ENCODE peak calls at places on chromosomes 3 and 15, in eight cellular contexts. One of them, this sample, is unnamed.

GRCh38 chr3:170037463-170038433 is at the start of gene GPR160:
- DNase-seq in dorsolateral prefrontal cortex: no peak
- DNase-seq in fibroblast of mammary gland: peak; percentile 45
- DNase-seq in H7: peak; percentile 92
- DNase-seq in fibroblast of lung: peak; percentile 14
- DNase-seq in Peyer's patch: peak; percentile 96
- DNase-seq in IMR-90: peak; percentile 15
- DNase-seq in WERI-Rb-1: peak; percentile 86
- DNase-seq in this sample: peak; percentile 74

GRCh38 chr15:64274541-64274940 is 81.4 kb downstream of the CSNK1G1 start:
- DNase-seq in dorsolateral prefrontal cortex: no peak
- DNase-seq in fibroblast of mammary gland: no peak
- DNase-seq in H7: no peak
- DNase-seq in fibroblast of lung: no peak
- DNase-seq in Peyer's patch: no peak
- DNase-seq in IMR-90: no peak
- DNase-seq in WERI-Rb-1: no peak
- DNase-seq in this sample: no peak

GRCh38 chr3:132210476-132211346 is 106.5 kb upstream of the ACP3 start:
- DNase-seq in dorsolateral prefrontal cortex: no peak
- DNase-seq in fibroblast of mammary gland: no peak
- DNase-seq in H7: no peak
- DNase-seq in fibroblast of lung: no peak
- DNase-seq in Peyer's patch: peak; percentile 63
- DNase-seq in IMR-90: no peak
- DNase-seq in WERI-Rb-1: peak; percentile 69
- DNase-seq in this sample: no peak

GRCh38 chr15:38074029-38074428 is 139.6 kb downstream of the TMCO5A start:
- DNase-seq in dorsolateral prefrontal cortex: no peak
- DNase-seq in fibroblast of mammary gland: peak; percentile 25
- DNase-seq in H7: no peak
- DNase-seq in fibroblast of lung: peak; percentile 46
- DNase-seq in Peyer's patch: no peak
- DNase-seq in IMR-90: no peak
- DNase-seq in WERI-Rb-1: no peak
- DNase-seq in this sample: no peak

GRCh38 chr3:31634485-31634884 is 101.8 kb downstream of the STT3B start:
- DNase-seq in dorsolateral prefrontal cortex: no peak
- DNase-seq in fibroblast of mammary gland: peak; percentile 49
- DNase-seq in H7: no peak
- DNase-seq in fibroblast of lung: peak; percentile 61
- DNase-seq in Peyer's patch: no peak
- DNase-seq in IMR-90: peak; percentile 70
- DNase-seq in WERI-Rb-1: no peak
- DNase-seq in this sample: peak; percentile 23

GRCh38 chr3:176505878-176506621 is 691.2 kb downstream of the TBL1XR1 start:
- DNase-seq in dorsolateral prefrontal cortex: no peak
- DNase-seq in fibroblast of mammary gland: no peak
- DNase-seq in H7: peak; percentile 38
- DNase-seq in fibroblast of lung: no peak
- DNase-seq in Peyer's patch: no peak
- DNase-seq in IMR-90: no peak
- DNase-seq in WERI-Rb-1: no peak
- DNase-seq in this sample: no peak

GRCh38 chr15:22888120-22888859 is 49.8 kb downstream of the NIPA2 start:
- DNase-seq in dorsolateral prefrontal cortex: peak; percentile 69
- DNase-seq in fibroblast of mammary gland: peak; percentile 98
- DNase-seq in H7: no peak
- DNase-seq in fibroblast of lung: peak; percentile 99
- DNase-seq in Peyer's patch: no peak
- DNase-seq in IMR-90: peak; percentile 99
- DNase-seq in WERI-Rb-1: no peak
- DNase-seq in this sample: peak; percentile 82

GRCh38 chr3:59753805-59754204 is 704.0 kb upstream of the CFAP20DC start:
- DNase-seq in dorsolateral prefrontal cortex: no peak
- DNase-seq in fibroblast of mammary gland: no peak
- DNase-seq in H7: no peak
- DNase-seq in fibroblast of lung: no peak
- DNase-seq in Peyer's patch: no peak
- DNase-seq in IMR-90: no peak
- DNase-seq in WERI-Rb-1: no peak
- DNase-seq in this sample: no peak

GRCh38 chr3:49007771-49008528 is 759 bp downstream of the WDR6 start:
- DNase-seq in dorsolateral prefrontal cortex: peak; percentile 68
- DNase-seq in fibroblast of mammary gland: peak; percentile 81
- DNase-seq in H7: peak; percentile 99
- DNase-seq in fibroblast of lung: peak; percentile 80
- DNase-seq in Peyer's patch: peak; percentile 95
- DNase-seq in IMR-90: peak; percentile 71
- DNase-seq in WERI-Rb-1: peak; percentile 92
- DNase-seq in this sample: peak; percentile 82

GRCh38 chr3:142596726-142597088 is 514 bp downstream of the PLS1 start:
- DNase-seq in dorsolateral prefrontal cortex: no peak
- DNase-seq in fibroblast of mammary gland: peak; percentile 5
- DNase-seq in H7: peak; percentile 33
- DNase-seq in fibroblast of lung: no peak
- DNase-seq in Peyer's patch: no peak
- DNase-seq in IMR-90: no peak
- DNase-seq in WERI-Rb-1: no peak
- DNase-seq in this sample: no peak

GRCh38 chr15:23420806-23421575 is 26.1 kb downstream of the GOLGA6L2 start:
- DNase-seq in dorsolateral prefrontal cortex: no peak
- DNase-seq in fibroblast of mammary gland: peak; percentile 34
- DNase-seq in H7: no peak
- DNase-seq in fibroblast of lung: no peak
- DNase-seq in Peyer's patch: no peak
- DNase-seq in IMR-90: no peak
- DNase-seq in WERI-Rb-1: no peak
- DNase-seq in this sample: no peak

GRCh38 chr3:177037241-177037640 is 160.0 kb downstream of the TBL1XR1 start:
- DNase-seq in dorsolateral prefrontal cortex: no peak
- DNase-seq in fibroblast of mammary gland: peak; percentile 40
- DNase-seq in H7: no peak
- DNase-seq in fibroblast of lung: peak; percentile 49
- DNase-seq in Peyer's patch: no peak
- DNase-seq in IMR-90: peak; percentile 17
- DNase-seq in WERI-Rb-1: no peak
- DNase-seq in this sample: no peak

GRCh38 chr3:136787226-136787793 is 31.6 kb upstream of the SLC35G2 start:
- DNase-seq in dorsolateral prefrontal cortex: no peak
- DNase-seq in fibroblast of mammary gland: peak; percentile 34
- DNase-seq in H7: no peak
- DNase-seq in fibroblast of lung: peak; percentile 48
- DNase-seq in Peyer's patch: no peak
- DNase-seq in IMR-90: peak; percentile 45
- DNase-seq in WERI-Rb-1: peak; percentile 14
- DNase-seq in this sample: peak; percentile 34

GRCh38 chr3:18501679-18502343 is 76.7 kb upstream of the SATB1 start:
- DNase-seq in dorsolateral prefrontal cortex: no peak
- DNase-seq in fibroblast of mammary gland: no peak
- DNase-seq in H7: no peak
- DNase-seq in fibroblast of lung: no peak
- DNase-seq in Peyer's patch: no peak
- DNase-seq in IMR-90: no peak
- DNase-seq in WERI-Rb-1: no peak
- DNase-seq in this sample: no peak

GRCh38 chr3:136632625-136633081 is 119.5 kb downstream of the STAG1 start:
- DNase-seq in dorsolateral prefrontal cortex: no peak
- DNase-seq in fibroblast of mammary gland: peak; percentile 21
- DNase-seq in H7: no peak
- DNase-seq in fibroblast of lung: peak; percentile 32
- DNase-seq in Peyer's patch: no peak
- DNase-seq in IMR-90: peak; percentile 22
- DNase-seq in WERI-Rb-1: no peak
- DNase-seq in this sample: peak; percentile 61

GRCh38 chr3:87197531-87197930 is 29.6 kb upstream of the CHMP2B start:
- DNase-seq in dorsolateral prefrontal cortex: no peak
- DNase-seq in fibroblast of mammary gland: no peak
- DNase-seq in H7: no peak
- DNase-seq in fibroblast of lung: no peak
- DNase-seq in Peyer's patch: no peak
- DNase-seq in IMR-90: no peak
- DNase-seq in WERI-Rb-1: no peak
- DNase-seq in this sample: no peak

GRCh38 chr3:190701096-190701532 is 161.4 kb downstream of the GMNC start:
- DNase-seq in dorsolateral prefrontal cortex: no peak
- DNase-seq in fibroblast of mammary gland: peak; percentile 64
- DNase-seq in H7: no peak
- DNase-seq in fibroblast of lung: peak; percentile 43
- DNase-seq in Peyer's patch: no peak
- DNase-seq in IMR-90: peak; percentile 44
- DNase-seq in WERI-Rb-1: peak; percentile 28
- DNase-seq in this sample: peak; percentile 41

GRCh38 chr3:103169289-103169688 is 734.5 kb downstream of the ZPLD1 start:
- DNase-seq in dorsolateral prefrontal cortex: no peak
- DNase-seq in fibroblast of mammary gland: no peak
- DNase-seq in H7: no peak
- DNase-seq in fibroblast of lung: peak; percentile 35
- DNase-seq in Peyer's patch: no peak
- DNase-seq in IMR-90: no peak
- DNase-seq in WERI-Rb-1: no peak
- DNase-seq in this sample: no peak

GRCh38 chr3:11566916-11567315 is 76.8 kb downstream of the VGLL4 start:
- DNase-seq in dorsolateral prefrontal cortex: no peak
- DNase-seq in fibroblast of mammary gland: no peak
- DNase-seq in H7: peak; percentile 90
- DNase-seq in fibroblast of lung: no peak
- DNase-seq in Peyer's patch: no peak
- DNase-seq in IMR-90: no peak
- DNase-seq in WERI-Rb-1: peak; percentile 58
- DNase-seq in this sample: no peak

DNA sequence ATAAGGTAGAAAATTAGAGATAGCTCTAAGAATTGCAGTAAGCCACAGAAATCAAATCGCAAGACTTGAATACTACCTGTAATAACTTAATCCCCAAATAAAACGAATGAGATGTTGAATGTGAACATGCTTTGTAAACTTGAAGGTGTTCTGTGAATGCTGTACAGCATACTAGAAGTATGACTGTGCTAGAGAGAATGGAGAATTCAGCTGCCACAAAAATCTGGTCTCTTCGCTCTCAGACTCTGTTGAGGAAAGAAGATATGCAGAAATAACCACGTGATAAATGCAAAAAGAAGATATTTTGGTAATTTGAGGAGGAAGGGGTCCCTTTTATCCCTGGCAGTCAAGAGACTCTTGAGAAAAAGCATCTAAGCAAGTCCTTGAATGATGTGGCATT is 37.3 kb downstream of the ZBTB38 start:
- DNase-seq in dorsolateral prefrontal cortex: no peak
- DNase-seq in fibroblast of mammary gland: no peak
- DNase-seq in H7: no peak
- DNase-seq in fibroblast of lung: peak; percentile 88
- DNase-seq in Peyer's patch: no peak
- DNase-seq in IMR-90: peak; percentile 73
- DNase-seq in WERI-Rb-1: no peak
- DNase-seq in this sample: no peak
- H3K4me3 ChIP-seq in dorsolateral prefrontal cortex: no peak overlapping the region
- H3K4me3 ChIP-seq in fibroblast of mammary gland: peak overlapping the region; percentile 25
- H3K4me3 ChIP-seq in H7: no peak overlapping the region
- H3K4me3 ChIP-seq in fibroblast of lung: no peak overlapping the region
- H3K4me3 ChIP-seq in Peyer's patch: no peak overlapping the region
- H3K4me3 ChIP-seq in IMR-90: no peak overlapping the region
- H3K4me3 ChIP-seq in WERI-Rb-1: no peak overlapping the region
- H3K4me3 ChIP-seq in this sample: no peak overlapping the region

GRCh38 chr15:88075102-88075501 is 181.4 kb downstream of the NTRK3 start:
- DNase-seq in dorsolateral prefrontal cortex: no peak
- DNase-seq in fibroblast of mammary gland: no peak
- DNase-seq in H7: no peak
- DNase-seq in fibroblast of lung: no peak
- DNase-seq in Peyer's patch: no peak
- DNase-seq in IMR-90: no peak
- DNase-seq in WERI-Rb-1: no peak
- DNase-seq in this sample: no peak
- H3K4me3 ChIP-seq in dorsolateral prefrontal cortex: no peak overlapping the region
- H3K4me3 ChIP-seq in fibroblast of mammary gland: no peak overlapping the region
- H3K4me3 ChIP-seq in H7: no peak overlapping the region
- H3K4me3 ChIP-seq in fibroblast of lung: no peak overlapping the region
- H3K4me3 ChIP-seq in Peyer's patch: no peak overlapping the region
- H3K4me3 ChIP-seq in IMR-90: no peak overlapping the region
- H3K4me3 ChIP-seq in WERI-Rb-1: no peak overlapping the region
- H3K4me3 ChIP-seq in this sample: no peak overlapping the region

GRCh38 chr3:15427182-15427880 is at the start of the genes EAF1 and METTL6:
- DNase-seq in dorsolateral prefrontal cortex: peak; percentile 90
- DNase-seq in fibroblast of mammary gland: peak; percentile 74
- DNase-seq in H7: peak; percentile 90
- DNase-seq in fibroblast of lung: peak; percentile 79
- DNase-seq in Peyer's patch: peak; percentile 85
- DNase-seq in IMR-90: peak; percentile 74
- DNase-seq in WERI-Rb-1: peak; percentile 82
- DNase-seq in this sample: peak; percentile 80

GRCh38 chr3:15430624-15431023 is 3.2 kb downstream of the EAF1 start:
- DNase-seq in dorsolateral prefrontal cortex: no peak
- DNase-seq in fibroblast of mammary gland: no peak
- DNase-seq in H7: no peak
- DNase-seq in fibroblast of lung: no peak
- DNase-seq in Peyer's patch: no peak
- DNase-seq in IMR-90: no peak
- DNase-seq in WERI-Rb-1: no peak
- DNase-seq in this sample: no peak

GRCh38 chr3:15428539-15428938 is 1.1 kb downstream of the EAF1 start:
- DNase-seq in dorsolateral prefrontal cortex: no peak
- DNase-seq in fibroblast of mammary gland: peak; percentile 81
- DNase-seq in H7: no peak
- DNase-seq in fibroblast of lung: peak; percentile 79
- DNase-seq in Peyer's patch: no peak
- DNase-seq in IMR-90: peak; percentile 67
- DNase-seq in WERI-Rb-1: no peak
- DNase-seq in this sample: peak; percentile 33

GRCh38 chr3:15427981-15428380 is 583 bp downstream of the EAF1 start:
- DNase-seq in dorsolateral prefrontal cortex: no peak
- DNase-seq in fibroblast of mammary gland: no peak
- DNase-seq in H7: peak; percentile 57
- DNase-seq in fibroblast of lung: no peak
- DNase-seq in Peyer's patch: peak; percentile 54
- DNase-seq in IMR-90: no peak
- DNase-seq in WERI-Rb-1: no peak
- DNase-seq in this sample: no peak

DNA sequence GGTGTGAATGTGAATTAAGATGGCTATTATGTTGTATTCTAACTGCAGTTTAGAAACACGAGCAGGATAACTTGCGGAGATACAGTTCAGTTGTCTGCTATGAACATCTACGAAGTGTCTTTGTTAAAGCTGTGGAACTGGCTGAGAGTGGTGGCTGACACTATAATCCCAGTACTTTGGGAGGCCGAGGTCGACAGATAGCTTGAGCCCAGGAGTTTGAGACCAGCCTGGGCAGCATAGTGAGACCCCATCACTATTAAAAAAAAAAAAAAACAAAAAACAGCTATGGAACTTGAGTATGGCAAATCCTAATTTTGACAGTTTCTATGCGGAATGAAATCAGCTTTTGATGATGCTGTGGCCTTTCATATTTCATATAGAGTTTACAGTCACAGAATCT is 1.7 kb downstream of the EAF1 start:
- DNase-seq in dorsolateral prefrontal cortex: no peak
- DNase-seq in fibroblast of mammary gland: no peak
- DNase-seq in H7: no peak
- DNase-seq in fibroblast of lung: no peak
- DNase-seq in Peyer's patch: no peak
- DNase-seq in IMR-90: no peak
- DNase-seq in WERI-Rb-1: no peak
- DNase-seq in this sample: no peak
- H3K4me3 ChIP-seq in dorsolateral prefrontal cortex: peak overlapping the region; percentile 75
- H3K4me3 ChIP-seq in fibroblast of mammary gland: peak overlapping the region; percentile 99
- H3K4me3 ChIP-seq in H7: no peak overlapping the region
- H3K4me3 ChIP-seq in fibroblast of lung: peak overlapping the region; percentile 100
- H3K4me3 ChIP-seq in Peyer's patch: no peak overlapping the region
- H3K4me3 ChIP-seq in IMR-90: peak overlapping the region; percentile 92
- H3K4me3 ChIP-seq in WERI-Rb-1: no peak overlapping the region
- H3K4me3 ChIP-seq in this sample: peak overlapping the region; percentile 89

GRCh38 chr15:45187578-45187893 is 230 bp downstream of the SHF start:
- DNase-seq in dorsolateral prefrontal cortex: no peak
- DNase-seq in fibroblast of mammary gland: no peak
- DNase-seq in H7: no peak
- DNase-seq in fibroblast of lung: no peak
- DNase-seq in Peyer's patch: no peak
- DNase-seq in IMR-90: no peak
- DNase-seq in WERI-Rb-1: no peak
- DNase-seq in this sample: no peak
- H3K4me3 ChIP-seq in dorsolateral prefrontal cortex: peak overlapping the region; percentile 77
- H3K4me3 ChIP-seq in fibroblast of mammary gland: peak overlapping the region; percentile 2
- H3K4me3 ChIP-seq in H7: peak overlapping the region; percentile 72
- H3K4me3 ChIP-seq in fibroblast of lung: no peak overlapping the region
- H3K4me3 ChIP-seq in Peyer's patch: peak overlapping the region; percentile 67
- H3K4me3 ChIP-seq in IMR-90: peak overlapping the region; percentile 68
- H3K4me3 ChIP-seq in WERI-Rb-1: peak overlapping the region; percentile 59
- H3K4me3 ChIP-seq in this sample: peak overlapping the region; percentile 9